ENCODE peak calls at places on chromosomes 6 and 20, in six cellular contexts. One of them, this sample, is unnamed.
A peak's percentile ranks its signal among the peaks of the same experiment; 100 is the strongest.

GRCh38 chr6:29916741-29917140 is 25.6 kb upstream of the HLA-A start:
- DNase-seq in NB4: no peak
- DNase-seq in sigmoid colon: no peak
- DNase-seq in kidney: no peak
- DNase-seq in mammary epithelial cell: no peak
- DNase-seq in suprapubic skin: no peak
- DNase-seq in this sample: no peak

GRCh38 chr20:63534427-63534830 is 2.7 kb downstream of the PTK6 start:
- DNase-seq in mammary epithelial cell: no peak
- DNase-seq in sigmoid colon: no peak
- DNase-seq in kidney: no peak
- DNase-seq in suprapubic skin: no peak
- DNase-seq in NB4: no peak
- DNase-seq in this sample: no peak

GRCh38 chr20:63070301-63070625 is 63.5 kb upstream of the BHLHE23 start:
- DNase-seq in suprapubic skin: no peak
- DNase-seq in kidney: peak; percentile 21
- DNase-seq in NB4: no peak
- DNase-seq in mammary epithelial cell: no peak
- DNase-seq in sigmoid colon: peak; percentile 53
- DNase-seq in this sample: no peak

GRCh38 chr20:57474816-57475215 is 50.1 kb downstream of the CTCFL start:
- DNase-seq in kidney: peak; percentile 39
- DNase-seq in suprapubic skin: peak; percentile 43
- DNase-seq in sigmoid colon: peak; percentile 53
- DNase-seq in mammary epithelial cell: no peak
- DNase-seq in NB4: peak; percentile 66
- DNase-seq in this sample: no peak

GRCh38 chr6:111427341-111428116 is 55.5 kb downstream of the REV3L start:
- DNase-seq in suprapubic skin: no peak
- DNase-seq in mammary epithelial cell: peak; percentile 97
- DNase-seq in kidney: no peak
- DNase-seq in NB4: peak; percentile 90
- DNase-seq in sigmoid colon: no peak
- DNase-seq in this sample: peak; percentile 85

GRCh38 chr20:9442858-9443257 is 71.5 kb upstream of the LAMP5 start:
- DNase-seq in NB4: no peak
- DNase-seq in kidney: no peak
- DNase-seq in mammary epithelial cell: peak; percentile 7
- DNase-seq in sigmoid colon: no peak
- DNase-seq in suprapubic skin: no peak
- DNase-seq in this sample: no peak

GRCh38 chr20:15882553-15882952 is 690.7 kb downstream of the KIF16B start:
- DNase-seq in mammary epithelial cell: peak; percentile 33
- DNase-seq in NB4: no peak
- DNase-seq in kidney: no peak
- DNase-seq in sigmoid colon: no peak
- DNase-seq in suprapubic skin: no peak
- DNase-seq in this sample: peak; percentile 22

GRCh38 chr6:96015791-96016776 is at the start of gene FUT9:
- DNase-seq in suprapubic skin: peak; percentile 40
- DNase-seq in kidney: peak; percentile 65
- DNase-seq in NB4: no peak
- DNase-seq in sigmoid colon: peak; percentile 73
- DNase-seq in mammary epithelial cell: no peak
- DNase-seq in this sample: no peak

GRCh38 chr6:127520061-127520460 is 926 bp upstream of the MTCL3 start:
- DNase-seq in suprapubic skin: no peak
- DNase-seq in sigmoid colon: no peak
- DNase-seq in NB4: peak; percentile 17
- DNase-seq in mammary epithelial cell: no peak
- DNase-seq in kidney: no peak
- DNase-seq in this sample: peak; percentile 16

GRCh38 chr20:48657426-48658197 is 170.2 kb downstream of the PREX1 start:
- DNase-seq in sigmoid colon: peak; percentile 83
- DNase-seq in kidney: no peak
- DNase-seq in mammary epithelial cell: peak; percentile 54
- DNase-seq in NB4: peak; percentile 84
- DNase-seq in suprapubic skin: no peak
- DNase-seq in this sample: peak; percentile 69

GRCh38 chr6:36838896-36839818 is at the start of gene CPNE5:
- DNase-seq in sigmoid colon: no peak
- DNase-seq in suprapubic skin: no peak
- DNase-seq in kidney: peak; percentile 79
- DNase-seq in mammary epithelial cell: no peak
- DNase-seq in NB4: no peak
- DNase-seq in this sample: no peak

GRCh38 chr20:4053071-4053470 is 37.7 kb upstream of the RNF24 start:
- DNase-seq in mammary epithelial cell: no peak
- DNase-seq in NB4: no peak
- DNase-seq in kidney: no peak
- DNase-seq in suprapubic skin: no peak
- DNase-seq in sigmoid colon: no peak
- DNase-seq in this sample: no peak

GRCh38 chr20:19181552-19181951 is 30.9 kb upstream of the SLC24A3 start:
- DNase-seq in mammary epithelial cell: peak; percentile 2
- DNase-seq in NB4: no peak
- DNase-seq in suprapubic skin: no peak
- DNase-seq in kidney: no peak
- DNase-seq in sigmoid colon: no peak
- DNase-seq in this sample: no peak

GRCh38 chr6:89921691-89922090 is 27.4 kb downstream of the GJA10 start:
- DNase-seq in kidney: no peak
- DNase-seq in NB4: no peak
- DNase-seq in mammary epithelial cell: peak; percentile 69
- DNase-seq in sigmoid colon: no peak
- DNase-seq in suprapubic skin: no peak
- DNase-seq in this sample: no peak

GRCh38 chr6:159790149-159790946 is at the start of gene MRPL18:
- DNase-seq in suprapubic skin: peak; percentile 98
- DNase-seq in sigmoid colon: peak; percentile 99
- DNase-seq in mammary epithelial cell: peak; percentile 98
- DNase-seq in NB4: peak; percentile 100
- DNase-seq in kidney: peak; percentile 98
- DNase-seq in this sample: peak; percentile 97

GRCh38 chr6:54717849-54718455 is 128.6 kb upstream of the FAM83B start:
- DNase-seq in kidney: no peak
- DNase-seq in NB4: peak; percentile 54
- DNase-seq in sigmoid colon: no peak
- DNase-seq in suprapubic skin: no peak
- DNase-seq in mammary epithelial cell: peak; percentile 81
- DNase-seq in this sample: peak; percentile 59

GRCh38 chr6:151434369-151434768 is 17.6 kb downstream of the RMND1 start:
- DNase-seq in kidney: no peak
- DNase-seq in sigmoid colon: no peak
- DNase-seq in NB4: no peak
- DNase-seq in mammary epithelial cell: no peak
- DNase-seq in suprapubic skin: no peak
- DNase-seq in this sample: no peak

GRCh38 chr6:151431336-151431735 is 20.6 kb downstream of the RMND1 start:
- DNase-seq in mammary epithelial cell: no peak
- DNase-seq in suprapubic skin: no peak
- DNase-seq in sigmoid colon: no peak
- DNase-seq in kidney: no peak
- DNase-seq in NB4: no peak
- DNase-seq in this sample: no peak

GRCh38 chr6:151428336-151428735 is 23.6 kb downstream of the RMND1 start:
- DNase-seq in kidney: no peak
- DNase-seq in suprapubic skin: no peak
- DNase-seq in mammary epithelial cell: no peak
- DNase-seq in sigmoid colon: no peak
- DNase-seq in NB4: no peak
- DNase-seq in this sample: no peak

GRCh38 chr6:151432650-151433049 is 19.3 kb downstream of the RMND1 start:
- DNase-seq in NB4: no peak
- DNase-seq in mammary epithelial cell: no peak
- DNase-seq in suprapubic skin: no peak
- DNase-seq in sigmoid colon: no peak
- DNase-seq in kidney: no peak
- DNase-seq in this sample: no peak

GRCh38 chr6:151430886-151431285 is 21.0 kb downstream of the RMND1 start:
- DNase-seq in sigmoid colon: no peak
- DNase-seq in NB4: peak; percentile 25
- DNase-seq in kidney: no peak
- DNase-seq in mammary epithelial cell: no peak
- DNase-seq in suprapubic skin: no peak
- DNase-seq in this sample: no peak
- TF ChIP-seq CTCF in sigmoid colon: no peak
- TF ChIP-seq CTCF in NB4: peak; percentile 11
- TF ChIP-seq CTCF in kidney: no peak
- TF ChIP-seq CTCF in mammary epithelial cell: no peak
- TF ChIP-seq CTCF in suprapubic skin: no peak
- TF ChIP-seq CTCF in this sample: peak; percentile 19

GRCh38 chr20:672975-673604 is 2.5 kb downstream of the SCRT2 start:
- DNase-seq in sigmoid colon: no peak
- DNase-seq in NB4: no peak
- DNase-seq in suprapubic skin: no peak
- DNase-seq in mammary epithelial cell: no peak
- DNase-seq in kidney: no peak
- DNase-seq in this sample: no peak
- TF ChIP-seq CTCF in sigmoid colon: no peak
- TF ChIP-seq CTCF in NB4: no peak
- TF ChIP-seq CTCF in suprapubic skin: peak; percentile 16
- TF ChIP-seq CTCF in mammary epithelial cell: peak; percentile 22
- TF ChIP-seq CTCF in kidney: no peak
- TF ChIP-seq CTCF in this sample: peak; percentile 45

GRCh38 chr6:105135056-105135455 is 44.8 kb downstream of the POPDC3 start:
- DNase-seq in mammary epithelial cell: peak; percentile 24
- DNase-seq in NB4: peak; percentile 9
- DNase-seq in suprapubic skin: no peak
- DNase-seq in kidney: no peak
- DNase-seq in sigmoid colon: no peak
- DNase-seq in this sample: peak; percentile 3
- TF ChIP-seq CTCF in mammary epithelial cell: peak; percentile 16
- TF ChIP-seq CTCF in NB4: no peak
- TF ChIP-seq CTCF in suprapubic skin: no peak
- TF ChIP-seq CTCF in kidney: no peak
- TF ChIP-seq CTCF in sigmoid colon: no peak
- TF ChIP-seq CTCF in this sample: peak; percentile 47

GRCh38 chr6:103672169-103672568 is 1187.5 kb downstream of the HACE1 start:
- DNase-seq in suprapubic skin: no peak
- DNase-seq in kidney: no peak
- DNase-seq in sigmoid colon: no peak
- DNase-seq in NB4: peak; percentile 12
- DNase-seq in mammary epithelial cell: peak; percentile 0
- DNase-seq in this sample: peak; percentile 3
- TF ChIP-seq CTCF in suprapubic skin: no peak
- TF ChIP-seq CTCF in kidney: no peak
- TF ChIP-seq CTCF in sigmoid colon: no peak
- TF ChIP-seq CTCF in NB4: no peak
- TF ChIP-seq CTCF in mammary epithelial cell: no peak
- TF ChIP-seq CTCF in this sample: peak; percentile 10

GRCh38 chr20:52958206-52958605 is 14.0 kb upstream of the TSHZ2 start:
- DNase-seq in suprapubic skin: no peak
- DNase-seq in mammary epithelial cell: no peak
- DNase-seq in sigmoid colon: no peak
- DNase-seq in NB4: no peak
- DNase-seq in kidney: no peak
- DNase-seq in this sample: no peak

GRCh38 chr20:52962183-52962582 is 10.0 kb upstream of the TSHZ2 start:
- DNase-seq in suprapubic skin: no peak
- DNase-seq in NB4: no peak
- DNase-seq in kidney: no peak
- DNase-seq in mammary epithelial cell: no peak
- DNase-seq in sigmoid colon: no peak
- DNase-seq in this sample: no peak

GRCh38 chr20:52954849-52955248 is 17.3 kb upstream of the TSHZ2 start:
- DNase-seq in sigmoid colon: no peak
- DNase-seq in kidney: no peak
- DNase-seq in NB4: no peak
- DNase-seq in suprapubic skin: no peak
- DNase-seq in mammary epithelial cell: no peak
- DNase-seq in this sample: no peak

GRCh38 chr20:52959125-52959524 is 13.0 kb upstream of the TSHZ2 start:
- DNase-seq in sigmoid colon: no peak
- DNase-seq in NB4: peak; percentile 8
- DNase-seq in suprapubic skin: no peak
- DNase-seq in kidney: no peak
- DNase-seq in mammary epithelial cell: no peak
- DNase-seq in this sample: no peak
- TF ChIP-seq CTCF in sigmoid colon: no peak
- TF ChIP-seq CTCF in NB4: no peak
- TF ChIP-seq CTCF in suprapubic skin: no peak
- TF ChIP-seq CTCF in kidney: no peak
- TF ChIP-seq CTCF in mammary epithelial cell: no peak
- TF ChIP-seq CTCF in this sample: peak; percentile 11

GRCh38 chr6:32692019-32692418 is 25.6 kb upstream of the HLA-DQB1 start:
- DNase-seq in kidney: no peak
- DNase-seq in sigmoid colon: no peak
- DNase-seq in mammary epithelial cell: peak; percentile 45
- DNase-seq in NB4: no peak
- DNase-seq in suprapubic skin: no peak
- DNase-seq in this sample: no peak
- TF ChIP-seq CTCF in kidney: peak; percentile 48
- TF ChIP-seq CTCF in sigmoid colon: no peak
- TF ChIP-seq CTCF in mammary epithelial cell: peak; percentile 43
- TF ChIP-seq CTCF in NB4: no peak
- TF ChIP-seq CTCF in suprapubic skin: peak; percentile 30
- TF ChIP-seq CTCF in this sample: peak; percentile 62